ENCODE peak calls at places on chromosomes 5 and 9, in eight cellular contexts. L is upper lobe of left lung, Z is fibroblast of mammary gland, E is fibroblast of the aortic adventitia, O is lower leg skin, C is HCT116, G is fibroblast of pulmonary artery, P is uterus. W is an unnamed sample.

GRCh38 chr5:132777209-132778069 is at the start of gene SEPTIN8:
- DNase-seq in L (peak), Z (peak), E (peak), O (no peak), C (no peak), G (peak), P (peak), W (no peak)

GRCh38 chr5:131263648-131264452 is at the start of gene CDC42SE2:
- DNase-seq in L (peak), Z (peak), E (peak), O (peak), C (peak), G (peak), P (peak), W (peak)

GRCh38 chr9:11038956-11039355 is 426.2 kb upstream of the PTPRD start:
- DNase-seq in L (no peak), Z (no peak), E (no peak), O (no peak), C (no peak), G (no peak), P (no peak), W (no peak)

GRCh38 chr9:34501889-34502425 is 20.8 kb downstream of the ENHO start:
- DNase-seq in L (peak), Z (peak), E (peak), O (peak), C (no peak), G (peak), P (peak), W (no peak)

GRCh38 chr5:57566914-57567313 is 84.3 kb upstream of the ACTBL2 start:
- DNase-seq in L (no peak), Z (peak), E (peak), O (no peak), C (no peak), G (peak), P (no peak), W (peak)

GRCh38 chr9:110027624-110028023 is 180.3 kb downstream of the C9orf152 start:
- DNase-seq in L (no peak), Z (peak), E (peak), O (no peak), C (no peak), G (peak), P (no peak), W (peak)

GRCh38 chr9:14027114-14027812 is 286.7 kb downstream of the NFIB start:
- DNase-seq in L (peak), Z (no peak), E (no peak), O (no peak), C (no peak), G (peak), P (peak), W (no peak)

GRCh38 chr5:78221964-78222451 is 72.5 kb downstream of the AP3B1 start:
- DNase-seq in L (no peak), Z (peak), E (peak), O (no peak), C (no peak), G (peak), P (no peak), W (no peak)

GRCh38 chr5:92922231-92922967 is 658.6 kb downstream of the NR2F1-AS1 start:
- DNase-seq in L (no peak), Z (no peak), E (no peak), O (no peak), C (no peak), G (no peak), P (no peak), W (no peak)

GRCh38 chr9:77475641-77476473 is 172.3 kb downstream of the GNA14 start:
- DNase-seq in L (no peak), Z (peak), E (peak), O (no peak), C (no peak), G (peak), P (no peak), W (no peak)

GRCh38 chr9:98738741-98739140 is 30.0 kb upstream of the GABBR2 start:
- DNase-seq in L (no peak), Z (no peak), E (no peak), O (no peak), C (no peak), G (no peak), P (no peak), W (no peak)

GRCh38 chr9:135343136-135343535 is 136.4 kb upstream of the PPP1R26 start:
- DNase-seq in L (no peak), Z (no peak), E (no peak), O (no peak), C (no peak), G (no peak), P (no peak), W (no peak)

GRCh38 chr5:168941901-168942300 is 359.0 kb downstream of the SLIT3 start:
- DNase-seq in L (no peak), Z (peak), E (no peak), O (no peak), C (no peak), G (no peak), P (no peak), W (no peak)

GRCh38 chr5:67249590-67249895 is 52.9 kb upstream of the CD180 start:
- DNase-seq in L (no peak), Z (no peak), E (peak), O (no peak), C (no peak), G (no peak), P (no peak), W (peak)

GRCh38 chr5:37989884-37990283 is 150.0 kb upstream of the GDNF start:
- DNase-seq in L (no peak), Z (no peak), E (no peak), O (no peak), C (no peak), G (no peak), P (no peak), W (no peak)

GRCh38 chr5:140244525-140245025 is 58.3 kb downstream of the PFDN1 start:
- DNase-seq in L (peak), Z (peak), E (peak), O (peak), C (no peak), G (peak), P (peak), W (peak)

GRCh38 chr9:87545858-87546257 is 48.2 kb downstream of the DAPK1 start:
- DNase-seq in L (no peak), Z (peak), E (peak), O (no peak), C (no peak), G (peak), P (no peak), W (no peak)

GRCh38 chr9:109742759-109743388 is 37.1 kb upstream of the PALM2AKAP2 start:
- DNase-seq in L (no peak), Z (peak), E (peak), O (no peak), C (no peak), G (peak), P (no peak), W (peak)

GRCh38 chr9:121698627-121699270 is 47.3 kb downstream of the DAB2IP start:
- DNase-seq in L (no peak), Z (no peak), E (no peak), O (no peak), C (no peak), G (peak), P (peak), W (no peak)

GRCh38 chr5:179588166-179588565 is 35.3 kb downstream of the HNRNPH1 start:
- DNase-seq in L (no peak), Z (no peak), E (no peak), O (no peak), C (no peak), G (no peak), P (no peak), W (no peak)

DNA sequence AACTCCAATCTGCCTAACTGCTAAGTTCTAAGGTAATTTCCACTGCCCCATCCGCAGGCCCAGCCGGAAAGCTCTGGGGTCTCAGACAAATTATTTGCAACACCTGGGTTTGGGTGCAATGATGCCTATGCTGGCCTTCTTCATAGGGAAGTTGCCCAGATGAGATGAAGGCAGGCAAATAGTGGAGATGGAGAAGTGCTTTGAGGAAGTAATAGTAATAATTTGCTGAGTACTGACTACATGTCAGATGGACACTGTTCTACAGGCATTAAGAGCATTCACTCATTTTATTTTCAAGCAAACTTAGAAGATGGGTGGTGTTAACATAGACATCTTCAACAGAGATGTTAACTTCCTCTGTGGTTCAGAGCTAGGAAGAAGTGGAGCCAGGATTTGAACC is 3.8 kb downstream of the PCDH12 start:
- DNase-seq in L (no peak), Z (no peak), E (no peak), O (no peak), C (no peak), G (no peak), P (no peak), W (no peak)
- H3K4me3 ChIP-seq in L (peak), Z (no peak), E (no peak), O (no peak), C (no peak), G (no peak), P (no peak), W (no peak)

DNA sequence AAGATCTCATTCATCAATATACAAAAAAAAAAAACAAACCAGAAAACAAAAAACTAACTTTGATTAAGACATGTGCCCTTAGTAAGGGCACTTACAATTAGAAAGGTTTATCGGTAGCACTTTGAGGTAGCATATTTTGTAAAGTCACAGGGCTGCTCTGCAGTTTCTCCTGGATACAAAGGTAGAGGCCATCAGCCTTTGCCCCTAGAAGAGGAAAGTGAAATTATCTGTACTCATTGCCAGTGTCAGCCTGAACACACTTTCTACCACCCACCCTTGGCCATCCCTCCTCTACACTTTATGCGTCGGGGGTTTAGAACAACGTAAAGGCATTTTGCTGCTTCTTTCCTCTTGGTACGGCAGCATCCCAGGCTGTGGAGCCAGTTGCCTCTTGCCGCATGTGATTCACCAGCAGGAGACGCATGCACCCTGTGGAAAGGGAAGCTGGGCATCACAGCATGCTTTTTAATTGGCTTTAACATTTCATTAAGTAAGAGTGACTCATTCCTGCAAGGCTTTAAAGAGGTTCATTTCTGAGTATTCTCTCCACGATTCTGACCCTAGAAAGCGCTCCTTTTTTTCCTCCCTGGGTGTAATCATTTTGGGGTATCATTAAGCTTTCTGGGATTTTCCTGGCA is 84.6 kb downstream of the CEMIP2 start:
- DNase-seq in L (peak), Z (peak), E (peak), O (peak), C (peak), G (peak), P (peak), W (no peak)
- TF ChIP-seq CTCF in L (no peak), Z (peak), E (peak), O (no peak), C (peak), G (peak), P (peak), W (peak)

DNA sequence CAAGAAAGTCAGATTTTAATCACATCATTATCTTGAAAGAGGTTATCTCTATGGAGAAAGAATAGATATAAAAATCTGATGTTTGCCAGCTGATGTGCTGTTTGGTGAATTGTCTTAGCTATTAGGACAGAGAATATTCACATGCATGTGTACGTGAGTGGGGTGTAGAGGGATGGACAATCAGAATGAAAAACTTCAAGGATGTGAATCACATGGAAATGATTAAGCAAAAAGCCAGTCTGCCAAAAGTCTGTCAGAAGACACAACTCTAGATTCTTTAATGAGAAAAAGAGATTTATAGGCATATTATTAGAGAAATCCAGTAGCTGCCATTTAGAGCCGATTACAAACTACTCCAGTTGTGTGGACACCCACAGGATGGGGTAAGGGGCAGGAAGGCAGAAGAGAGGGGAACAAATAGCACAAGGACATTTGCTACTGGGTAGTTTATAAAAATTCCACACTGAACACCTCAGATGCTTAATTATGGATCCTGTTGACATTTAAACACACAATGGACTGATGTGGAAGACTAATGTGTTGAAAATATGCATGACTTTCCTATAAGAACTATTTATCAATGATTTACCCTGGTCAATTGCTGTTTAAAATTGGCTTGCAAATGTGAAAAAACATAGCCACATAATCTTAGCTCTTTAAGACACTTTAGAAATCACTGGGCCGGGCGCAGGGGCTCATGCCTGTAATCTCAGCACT is 127.5 kb downstream of the PTTG1 start:
- DNase-seq in L (no peak), Z (peak), E (peak), O (no peak), C (no peak), G (peak), P (no peak), W (no peak)
- H3K4me3 ChIP-seq in L (no peak), Z (no peak), E (no peak), O (no peak), C (no peak), G (no peak), P (no peak), W (no peak)

GRCh38 chr5:159531554-159532105 is 201.3 kb upstream of the IL12B start:
- DNase-seq in L (no peak), Z (no peak), E (peak), O (no peak), C (no peak), G (no peak), P (no peak), W (no peak)
- TF ChIP-seq CTCF in L (no peak), Z (peak), E (peak), O (no peak), C (peak), G (peak), P (no peak), W (no peak)

GRCh38 chr5:177470759-177471536 is 2.5 kb downstream of the DBN1 start:
- DNase-seq in L (no peak), Z (peak), E (peak), O (no peak), C (no peak), G (no peak), P (no peak), W (no peak)

GRCh38 chr5:177468329-177469058 is 4.9 kb downstream of the DBN1 start:
- DNase-seq in L (no peak), Z (peak), E (peak), O (no peak), C (no peak), G (no peak), P (no peak), W (no peak)

GRCh38 chr5:177469061-177469628 is 4.3 kb downstream of the DBN1 start:
- DNase-seq in L (no peak), Z (peak), E (peak), O (no peak), C (no peak), G (no peak), P (no peak), W (no peak)

GRCh38 chr5:177471610-177472356 is 1.7 kb downstream of the DBN1 start:
- DNase-seq in L (no peak), Z (peak), E (peak), O (peak), C (no peak), G (peak), P (no peak), W (no peak)

GRCh38 chr5:177469750-177470525 is 3.5 kb downstream of the DBN1 start:
- DNase-seq in L (no peak), Z (no peak), E (no peak), O (no peak), C (no peak), G (no peak), P (no peak), W (no peak)
- H3K4me3 ChIP-seq in L (no peak), Z (no peak), E (peak), O (no peak), C (no peak), G (no peak), P (no peak), W (no peak)

GRCh38 chr5:151724360-151724759 is 34.1 kb downstream of the ATOX1 start:
- DNase-seq in L (no peak), Z (no peak), E (no peak), O (no peak), C (no peak), G (no peak), P (no peak), W (no peak)
- TF ChIP-seq CTCF in L (no peak), Z (no peak), E (no peak), O (no peak), C (no peak), G (no peak), P (no peak), W (no peak)

DNA sequence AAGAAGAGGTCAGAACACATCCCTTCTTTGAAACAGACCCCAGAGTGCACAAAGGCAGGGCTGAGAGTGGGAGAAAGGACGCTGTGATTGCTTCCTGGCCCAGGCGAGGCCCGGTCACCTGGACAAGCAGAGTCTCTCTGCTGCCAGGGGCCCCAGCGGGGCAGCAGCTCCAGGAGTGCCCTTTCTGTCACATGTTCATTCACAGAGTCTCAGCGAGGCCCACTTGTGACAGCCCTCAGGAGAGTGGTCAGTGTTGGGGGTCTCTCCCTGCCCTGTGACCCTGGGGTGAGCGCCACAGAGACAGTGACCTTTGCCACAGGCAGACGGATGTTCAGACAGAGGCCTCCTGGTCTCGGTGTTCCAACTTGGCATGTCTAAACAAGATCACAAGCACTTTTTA is 130.2 kb upstream of the IRX4 start:
- DNase-seq in L (no peak), Z (no peak), E (no peak), O (no peak), C (no peak), G (no peak), P (no peak), W (no peak)
- H3K4me3 ChIP-seq in L (no peak), Z (no peak), E (no peak), O (no peak), C (no peak), G (no peak), P (no peak), W (no peak)

GRCh38 chr9:74887041-74887980 is at the start of gene TRPM6:
- DNase-seq in L (peak), Z (peak), E (peak), O (peak), C (peak), G (peak), P (peak), W (peak)
- TF ChIP-seq CTCF in L (no peak), Z (no peak), E (no peak), O (no peak), C (no peak), G (no peak), P (no peak), W (no peak)

GRCh38 chr5:69334793-69335268 is 2.2 kb upstream of the CCDC125 start:
- DNase-seq in L (peak), Z (peak), E (peak), O (peak), C (peak), G (peak), P (peak), W (peak)
- H3K4me3 ChIP-seq in L (no peak), Z (no peak), E (peak), O (no peak), C (no peak), G (peak), P (no peak), W (no peak)

W was measured in HFF-Myc.